ENCODE peak calls at places on chromosomes 11 and 22, in seven cellular contexts. V is NCI-H510A treated with DMSO at 0.1 percent for 48 hours; B is activated CD8-positive, alpha-beta memory T cell treated with anti-CD3 and anti-CD28 coated beads for 48 hours; O is stimulated activated CD4-positive, alpha-beta T cell treated with anti-CD3 and anti-CD28 coated beads, Interleukin-1b, Interleukin-23, amount 100 ng/mL, for 1 hour; R is CD8-positive, alpha-beta memory T cell; Q is GDM1; M is stimulated activated CD8-positive, alpha-beta memory T cell treated with anti-CD3 and anti-CD28 coated beads, Interleukin-15, amount 100 ng/mL, for 1 hour. N is an unnamed sample.

GRCh38 chr22:19626042-19626560 is 88.2 kb upstream of the SEPTIN5 start:
- DNase-seq in V (no peak), B (no peak), O (no peak), R (no peak), Q (no peak), M (no peak), N (no peak)

GRCh38 chr11:134636071-134636470 is 224.0 kb upstream of the B3GAT1 start:
- DNase-seq in V (no peak), B (no peak), O (no peak), R (no peak), Q (no peak), M (no peak), N (no peak)

GRCh38 chr11:45319077-45319476 is 32.9 kb upstream of the SYT13 start:
- DNase-seq in V (no peak), B (no peak), O (no peak), R (no peak), Q (no peak), M (no peak), N (no peak)

GRCh38 chr11:76574406-76574805 is 96.1 kb downstream of the LRRC32 start:
- DNase-seq in V (no peak), B (no peak), O (no peak), R (no peak), Q (no peak), M (no peak), N (no peak)

GRCh38 chr11:87359401-87359800 is 321.7 kb downstream of the TMEM135 start:
- DNase-seq in V (peak; percentile 91), B (no peak), O (no peak), R (no peak), Q (no peak), M (no peak), N (no peak)

GRCh38 chr11:41289408-41289807 is 170.0 kb downstream of the LRRC4C start:
- DNase-seq in V (no peak), B (no peak), O (no peak), R (no peak), Q (no peak), M (no peak), N (no peak)

GRCh38 chr11:282630-283360 is 4.6 kb downstream of the NLRP6 start:
- DNase-seq in V (no peak), B (no peak), O (no peak), R (no peak), Q (no peak), M (no peak), N (no peak)

GRCh38 chr11:75383246-75383645 is 16.1 kb upstream of the RPS3 start:
- DNase-seq in V (peak; percentile 65), B (no peak), O (no peak), R (no peak), Q (peak; percentile 61), M (no peak), N (peak; percentile 80)

GRCh38 chr11:100830978-100831732 is 144.1 kb downstream of the ARHGAP42 start:
- DNase-seq in V (no peak), B (no peak), O (no peak), R (no peak), Q (no peak), M (no peak), N (no peak)